ENCODE peak calls at places on chromosome 14, in eight cellular contexts. One of them, this sample, is unnamed.

GRCh38 chr14:100605706-100606686 is 18.8 kb upstream of the BEGAIN start:
- DNase-seq in body of pancreas: no peak
- DNase-seq in MCF 10A: no peak
- DNase-seq in Panc1: no peak
- DNase-seq in foreskin fibroblast: no peak
- DNase-seq in BJ: no peak
- DNase-seq in dorsolateral prefrontal cortex: peak; percentile 25
- DNase-seq in fibroblast of lung: peak; percentile 37
- DNase-seq in this sample: no peak

GRCh38 chr14:91244501-91244901 is at the start of gene GPR68:
- DNase-seq in body of pancreas: peak; percentile 34
- DNase-seq in MCF 10A: no peak
- DNase-seq in Panc1: no peak
- DNase-seq in foreskin fibroblast: peak; percentile 60
- DNase-seq in BJ: no peak
- DNase-seq in dorsolateral prefrontal cortex: peak; percentile 53
- DNase-seq in fibroblast of lung: peak; percentile 76
- DNase-seq in this sample: no peak

GRCh38 chr14:73069585-73069984 is 11.3 kb downstream of the RBM25 start:
- DNase-seq in body of pancreas: no peak
- DNase-seq in MCF 10A: no peak
- DNase-seq in Panc1: no peak
- DNase-seq in foreskin fibroblast: no peak
- DNase-seq in BJ: no peak
- DNase-seq in dorsolateral prefrontal cortex: no peak
- DNase-seq in fibroblast of lung: no peak
- DNase-seq in this sample: no peak

GRCh38 chr14:105505101-105505500 is 14.1 kb downstream of the TEDC1 start:
- DNase-seq in body of pancreas: no peak
- DNase-seq in MCF 10A: no peak
- DNase-seq in Panc1: no peak
- DNase-seq in foreskin fibroblast: no peak
- DNase-seq in BJ: no peak
- DNase-seq in dorsolateral prefrontal cortex: no peak
- DNase-seq in fibroblast of lung: no peak
- DNase-seq in this sample: no peak

GRCh38 chr14:24806061-24806678 is 172.2 kb upstream of the GZMB start:
- DNase-seq in body of pancreas: peak; percentile 84
- DNase-seq in MCF 10A: no peak
- DNase-seq in Panc1: peak; percentile 28
- DNase-seq in foreskin fibroblast: peak; percentile 16
- DNase-seq in BJ: no peak
- DNase-seq in dorsolateral prefrontal cortex: peak; percentile 71
- DNase-seq in fibroblast of lung: peak; percentile 40
- DNase-seq in this sample: no peak

GRCh38 chr14:36222952-36223468 is 46.5 kb upstream of the PTCSC3 start:
- DNase-seq in body of pancreas: no peak
- DNase-seq in MCF 10A: no peak
- DNase-seq in Panc1: no peak
- DNase-seq in foreskin fibroblast: no peak
- DNase-seq in BJ: no peak
- DNase-seq in dorsolateral prefrontal cortex: no peak
- DNase-seq in fibroblast of lung: peak; percentile 30
- DNase-seq in this sample: no peak

GRCh38 chr14:56196274-56196673 is 78.1 kb downstream of the PELI2 start:
- DNase-seq in body of pancreas: no peak
- DNase-seq in MCF 10A: no peak
- DNase-seq in Panc1: no peak
- DNase-seq in foreskin fibroblast: peak; percentile 60
- DNase-seq in BJ: no peak
- DNase-seq in dorsolateral prefrontal cortex: no peak
- DNase-seq in fibroblast of lung: peak; percentile 58
- DNase-seq in this sample: no peak

GRCh38 chr14:67738740-67739504 is 37.2 kb downstream of the RDH12 start:
- DNase-seq in body of pancreas: peak; percentile 78
- DNase-seq in MCF 10A: peak; percentile 95
- DNase-seq in Panc1: no peak
- DNase-seq in foreskin fibroblast: peak; percentile 92
- DNase-seq in BJ: peak; percentile 47
- DNase-seq in dorsolateral prefrontal cortex: no peak
- DNase-seq in fibroblast of lung: peak; percentile 86
- DNase-seq in this sample: peak; percentile 57

GRCh38 chr14:101817511-101818001 is 56.0 kb downstream of the PPP2R5C start:
- DNase-seq in body of pancreas: no peak
- DNase-seq in MCF 10A: no peak
- DNase-seq in Panc1: no peak
- DNase-seq in foreskin fibroblast: no peak
- DNase-seq in BJ: no peak
- DNase-seq in dorsolateral prefrontal cortex: no peak
- DNase-seq in fibroblast of lung: no peak
- DNase-seq in this sample: no peak

DNA sequence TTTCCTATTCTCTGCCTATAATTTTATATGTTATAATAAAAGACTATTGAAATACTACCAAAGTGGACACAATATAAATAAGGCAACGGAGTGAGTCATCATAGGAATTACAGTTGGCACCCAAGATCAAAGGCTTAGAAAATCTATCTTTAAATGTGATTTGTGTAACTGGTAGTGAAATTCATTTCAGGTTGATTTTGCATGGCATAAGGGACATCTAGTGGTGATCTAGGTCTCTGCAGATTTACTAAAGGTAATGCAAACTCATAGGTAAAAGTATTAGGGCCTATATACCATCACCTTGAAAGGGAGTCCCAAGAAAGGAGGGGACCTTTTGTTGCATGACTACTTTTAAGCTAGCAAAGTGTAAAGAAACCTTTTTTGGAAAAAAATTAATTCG is 527.2 kb downstream of the NRXN3 start:
- DNase-seq in body of pancreas: no peak
- DNase-seq in MCF 10A: peak; percentile 33
- DNase-seq in Panc1: peak; percentile 4
- DNase-seq in foreskin fibroblast: peak; percentile 6
- DNase-seq in BJ: no peak
- DNase-seq in dorsolateral prefrontal cortex: no peak
- DNase-seq in fibroblast of lung: peak; percentile 38
- DNase-seq in this sample: no peak
- TF ChIP-seq CTCF in body of pancreas: peak; percentile 31
- TF ChIP-seq CTCF in MCF 10A: peak; percentile 69
- TF ChIP-seq CTCF in Panc1: peak; percentile 56
- TF ChIP-seq CTCF in foreskin fibroblast: peak; percentile 69
- TF ChIP-seq CTCF in BJ: peak; percentile 69
- TF ChIP-seq CTCF in dorsolateral prefrontal cortex: peak; percentile 65
- TF ChIP-seq CTCF in fibroblast of lung: peak; percentile 37
- TF ChIP-seq CTCF in this sample: peak; percentile 17

DNA sequence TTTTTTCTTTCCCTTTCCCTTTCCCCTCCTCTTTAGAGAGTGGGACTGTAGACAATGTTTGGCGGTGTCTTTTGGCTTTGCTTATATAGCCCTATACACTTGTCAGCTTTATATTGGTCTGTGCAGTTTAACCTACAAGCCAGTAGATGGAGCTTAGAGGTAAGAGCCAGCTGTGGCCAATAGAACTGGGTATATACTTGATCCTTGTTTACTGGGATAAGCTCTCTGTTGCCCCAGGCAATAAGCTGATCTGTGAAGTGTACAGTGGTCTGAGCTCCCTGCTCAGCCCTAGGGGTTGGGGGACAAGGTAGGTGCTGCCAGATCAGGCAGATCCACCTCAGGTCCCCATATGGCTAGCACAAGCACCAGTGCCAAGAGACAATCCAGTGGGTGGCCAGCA is 434.1 kb downstream of the NOVA1 start:
- DNase-seq in body of pancreas: no peak
- DNase-seq in MCF 10A: no peak
- DNase-seq in Panc1: no peak
- DNase-seq in foreskin fibroblast: no peak
- DNase-seq in BJ: no peak
- DNase-seq in dorsolateral prefrontal cortex: no peak
- DNase-seq in fibroblast of lung: peak; percentile 39
- DNase-seq in this sample: no peak
- TF ChIP-seq CTCF in body of pancreas: no peak
- TF ChIP-seq CTCF in MCF 10A: peak; percentile 32
- TF ChIP-seq CTCF in Panc1: peak; percentile 28
- TF ChIP-seq CTCF in foreskin fibroblast: peak; percentile 20
- TF ChIP-seq CTCF in BJ: no peak
- TF ChIP-seq CTCF in dorsolateral prefrontal cortex: peak; percentile 61
- TF ChIP-seq CTCF in fibroblast of lung: peak; percentile 62
- TF ChIP-seq CTCF in this sample: no peak

GRCh38 chr14:63493246-63493645 is 49.9 kb downstream of the PPP2R5E start:
- DNase-seq in body of pancreas: peak; percentile 19
- DNase-seq in MCF 10A: no peak
- DNase-seq in Panc1: no peak
- DNase-seq in foreskin fibroblast: peak; percentile 21
- DNase-seq in BJ: no peak
- DNase-seq in dorsolateral prefrontal cortex: no peak
- DNase-seq in fibroblast of lung: peak; percentile 45
- DNase-seq in this sample: no peak
- TF ChIP-seq CTCF in body of pancreas: no peak
- TF ChIP-seq CTCF in MCF 10A: no peak
- TF ChIP-seq CTCF in Panc1: peak; percentile 45
- TF ChIP-seq CTCF in foreskin fibroblast: peak; percentile 9
- TF ChIP-seq CTCF in BJ: peak; percentile 43
- TF ChIP-seq CTCF in dorsolateral prefrontal cortex: no peak
- TF ChIP-seq CTCF in fibroblast of lung: peak; percentile 21
- TF ChIP-seq CTCF in this sample: no peak

GRCh38 chr14:74794947-74795346 is 31.8 kb downstream of the YLPM1 start:
- DNase-seq in body of pancreas: no peak
- DNase-seq in MCF 10A: no peak
- DNase-seq in Panc1: no peak
- DNase-seq in foreskin fibroblast: no peak
- DNase-seq in BJ: no peak
- DNase-seq in dorsolateral prefrontal cortex: no peak
- DNase-seq in fibroblast of lung: no peak
- DNase-seq in this sample: no peak

GRCh38 chr14:74792249-74793039 is 29.3 kb downstream of the YLPM1 start:
- DNase-seq in body of pancreas: no peak
- DNase-seq in MCF 10A: no peak
- DNase-seq in Panc1: no peak
- DNase-seq in foreskin fibroblast: no peak
- DNase-seq in BJ: no peak
- DNase-seq in dorsolateral prefrontal cortex: no peak
- DNase-seq in fibroblast of lung: peak; percentile 31
- DNase-seq in this sample: no peak

DNA sequence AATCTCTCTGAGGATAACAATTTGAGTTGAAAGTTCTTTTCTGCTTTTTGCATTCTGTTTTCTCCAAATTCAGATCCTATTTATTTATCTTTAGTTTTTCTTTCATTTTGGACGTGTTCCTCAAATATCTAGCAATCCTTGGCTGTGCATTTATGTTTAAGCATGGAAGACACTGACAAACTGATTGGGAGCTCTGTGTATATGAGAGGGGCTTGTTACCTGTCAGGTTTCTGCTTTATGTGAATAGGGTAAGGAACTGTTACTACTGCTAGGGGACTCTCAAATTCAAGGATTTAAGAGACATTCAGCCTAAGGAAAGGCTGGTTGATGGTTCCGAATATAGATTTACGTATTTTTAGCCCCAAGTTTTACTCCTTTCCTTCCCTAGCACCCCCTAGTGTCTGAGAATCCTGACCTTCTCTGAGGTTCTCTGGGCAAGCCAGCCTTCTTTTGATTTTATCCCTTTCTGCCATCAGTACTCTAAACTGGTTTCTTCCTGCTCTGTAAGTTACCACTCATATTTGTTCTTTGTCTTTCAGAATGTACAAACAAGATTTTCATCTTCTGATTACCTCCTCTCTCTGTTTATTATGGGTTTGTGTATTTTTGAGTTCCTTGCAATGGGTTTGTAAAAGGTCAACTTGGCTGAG is 30.5 kb downstream of the YLPM1 start:
- DNase-seq in body of pancreas: no peak
- DNase-seq in MCF 10A: peak; percentile 2
- DNase-seq in Panc1: no peak
- DNase-seq in foreskin fibroblast: peak; percentile 10
- DNase-seq in BJ: no peak
- DNase-seq in dorsolateral prefrontal cortex: no peak
- DNase-seq in fibroblast of lung: no peak
- DNase-seq in this sample: no peak
- TF ChIP-seq CTCF in body of pancreas: no peak
- TF ChIP-seq CTCF in MCF 10A: no peak
- TF ChIP-seq CTCF in Panc1: peak; percentile 25
- TF ChIP-seq CTCF in foreskin fibroblast: peak; percentile 33
- TF ChIP-seq CTCF in BJ: peak; percentile 44
- TF ChIP-seq CTCF in dorsolateral prefrontal cortex: peak; percentile 41
- TF ChIP-seq CTCF in fibroblast of lung: peak; percentile 44
- TF ChIP-seq CTCF in this sample: peak; percentile 28

DNA sequence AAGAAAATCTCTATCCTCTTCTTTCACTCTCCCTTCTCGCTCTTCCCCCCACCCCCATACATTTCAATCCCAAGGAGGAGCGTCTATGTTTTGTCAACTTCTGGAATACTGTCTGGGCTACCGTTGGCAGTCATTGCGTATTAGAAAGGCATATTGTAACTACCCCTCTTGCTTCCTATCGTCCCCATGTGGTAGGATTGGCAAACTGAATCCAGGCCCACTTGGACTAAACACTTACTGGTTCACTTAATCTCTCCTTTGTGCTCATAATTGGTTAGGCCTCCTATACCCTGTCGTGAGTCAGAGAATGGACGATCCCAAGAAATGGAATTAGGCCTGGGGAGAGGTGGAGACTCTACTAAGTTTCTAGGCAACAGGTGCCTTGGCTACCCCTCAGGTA is 68.8 kb upstream of the SLC8A3 start:
- DNase-seq in body of pancreas: no peak
- DNase-seq in MCF 10A: peak; percentile 47
- DNase-seq in Panc1: peak; percentile 8
- DNase-seq in foreskin fibroblast: no peak
- DNase-seq in BJ: no peak
- DNase-seq in dorsolateral prefrontal cortex: no peak
- DNase-seq in fibroblast of lung: no peak
- DNase-seq in this sample: no peak
- TF ChIP-seq CTCF in body of pancreas: no peak
- TF ChIP-seq CTCF in MCF 10A: no peak
- TF ChIP-seq CTCF in Panc1: peak; percentile 62
- TF ChIP-seq CTCF in foreskin fibroblast: no peak
- TF ChIP-seq CTCF in BJ: peak; percentile 18
- TF ChIP-seq CTCF in dorsolateral prefrontal cortex: no peak
- TF ChIP-seq CTCF in fibroblast of lung: no peak
- TF ChIP-seq CTCF in this sample: no peak

GRCh38 chr14:34106310-34106709 is 155.4 kb upstream of the EGLN3 start:
- DNase-seq in body of pancreas: no peak
- DNase-seq in MCF 10A: no peak
- DNase-seq in Panc1: no peak
- DNase-seq in foreskin fibroblast: no peak
- DNase-seq in BJ: no peak
- DNase-seq in dorsolateral prefrontal cortex: no peak
- DNase-seq in fibroblast of lung: no peak
- DNase-seq in this sample: no peak
- TF ChIP-seq CTCF in body of pancreas: no peak
- TF ChIP-seq CTCF in MCF 10A: no peak
- TF ChIP-seq CTCF in Panc1: no peak
- TF ChIP-seq CTCF in foreskin fibroblast: no peak
- TF ChIP-seq CTCF in BJ: no peak
- TF ChIP-seq CTCF in dorsolateral prefrontal cortex: no peak
- TF ChIP-seq CTCF in fibroblast of lung: no peak
- TF ChIP-seq CTCF in this sample: no peak

GRCh38 chr14:77316872-77317271 is 3.8 kb downstream of the POMT2 start:
- DNase-seq in body of pancreas: no peak
- DNase-seq in MCF 10A: peak; percentile 81
- DNase-seq in Panc1: no peak
- DNase-seq in foreskin fibroblast: no peak
- DNase-seq in BJ: no peak
- DNase-seq in dorsolateral prefrontal cortex: no peak
- DNase-seq in fibroblast of lung: no peak
- DNase-seq in this sample: no peak
- TF ChIP-seq CTCF in body of pancreas: no peak
- TF ChIP-seq CTCF in MCF 10A: no peak
- TF ChIP-seq CTCF in Panc1: no peak
- TF ChIP-seq CTCF in foreskin fibroblast: no peak
- TF ChIP-seq CTCF in BJ: no peak
- TF ChIP-seq CTCF in dorsolateral prefrontal cortex: no peak
- TF ChIP-seq CTCF in fibroblast of lung: no peak
- TF ChIP-seq CTCF in this sample: no peak

GRCh38 chr14:69558774-69559173 is 15.9 kb downstream of the CCDC177 start:
- DNase-seq in body of pancreas: no peak
- DNase-seq in MCF 10A: no peak
- DNase-seq in Panc1: no peak
- DNase-seq in foreskin fibroblast: no peak
- DNase-seq in BJ: no peak
- DNase-seq in dorsolateral prefrontal cortex: no peak
- DNase-seq in fibroblast of lung: no peak
- DNase-seq in this sample: no peak
- TF ChIP-seq CTCF in body of pancreas: no peak
- TF ChIP-seq CTCF in MCF 10A: no peak
- TF ChIP-seq CTCF in Panc1: no peak
- TF ChIP-seq CTCF in foreskin fibroblast: no peak
- TF ChIP-seq CTCF in BJ: no peak
- TF ChIP-seq CTCF in dorsolateral prefrontal cortex: no peak
- TF ChIP-seq CTCF in fibroblast of lung: no peak
- TF ChIP-seq CTCF in this sample: no peak